ENCODE peak calls at places on chromosomes 1 and 21, in five cellular contexts. F is adrenal gland, O is cardiac muscle cell, T is neuronal stem cell, V is left ventricle myocardium inferior. I is an unnamed sample.

GRCh38 chr1:245169391-245169790 is 14.6 kb downstream of the KIF26B start:
- DNase-seq in F (no peak), T (no peak), O (no peak), V (no peak), I (no peak)

GRCh38 chr1:36570478-36571060 is 87.9 kb upstream of the CSF3R start:
- DNase-seq in O (no peak), F (no peak), V (no peak), T (no peak), I (no peak)

GRCh38 chr1:55192093-55192492 is 23.1 kb downstream of the USP24 start:
- DNase-seq in V (no peak), T (no peak), O (no peak), F (no peak), I (no peak)

GRCh38 chr1:245876586-245876985 is 630.5 kb downstream of the SMYD3 start:
- DNase-seq in F (no peak), V (no peak), O (no peak), T (no peak), I (no peak)

GRCh38 chr1:93042134-93042821 is 36.8 kb upstream of the MTF2 start:
- DNase-seq in V (no peak), T (no peak), O (no peak), F (no peak), I (no peak)

GRCh38 chr1:27366113-27366410 is 699 bp downstream of the MAP3K6 start:
- DNase-seq in V (peak), F (peak), O (peak), T (peak), I (peak)

GRCh38 chr1:88061106-88061829 is 622.8 kb upstream of the PKN2 start:
- DNase-seq in F (peak), T (peak), V (no peak), O (peak), I (no peak)

GRCh38 chr1:153790282-153790995 is 15.2 kb downstream of the SLC27A3 start:
- DNase-seq in T (no peak), V (peak), O (peak), F (peak), I (peak)

GRCh38 chr1:246709845-246710244 is 14.4 kb upstream of the SCCPDH start:
- DNase-seq in F (no peak), V (no peak), T (no peak), O (no peak), I (no peak)

GRCh38 chr1:241021286-241021685 is 335.7 kb downstream of the RGS7 start:
- DNase-seq in T (no peak), O (no peak), F (no peak), V (no peak), I (no peak)

GRCh38 chr1:2152914-2153313 is 41.7 kb downstream of the FAAP20 start:
- DNase-seq in F (no peak), T (no peak), O (no peak), V (no peak), I (peak)

GRCh38 chr1:180821970-180822369 is 90.7 kb upstream of the KIAA1614 start:
- DNase-seq in O (no peak), T (no peak), V (no peak), F (no peak), I (no peak)

GRCh38 chr1:165303415-165303814 is 53.1 kb downstream of the LMX1A start:
- DNase-seq in T (no peak), V (peak), O (no peak), F (no peak), I (no peak)

GRCh38 chr21:25350056-25350455 is 257.2 kb downstream of the MRPL39 start:
- DNase-seq in O (peak), V (no peak), F (peak), T (no peak), I (no peak)

GRCh38 chr21:42598159-42598735 is 55.2 kb upstream of the PDE9A start:
- DNase-seq in F (no peak), V (no peak), O (no peak), T (no peak), I (no peak)

GRCh38 chr1:27471476-27471875 is 18.5 kb downstream of the WASF2 start:
- DNase-seq in V (no peak), F (no peak), O (no peak), T (no peak), I (no peak)

GRCh38 chr21:19566975-19567374 is 1163.4 kb upstream of the TMPRSS15 start:
- DNase-seq in T (no peak), O (no peak), V (no peak), F (no peak), I (no peak)

GRCh38 chr1:115238336-115239147 is 99.5 kb downstream of the NGF start:
- DNase-seq in F (no peak), V (no peak), O (no peak), T (no peak), I (no peak)

GRCh38 chr1:210291786-210292275 is 36.9 kb upstream of the HHAT start:
- DNase-seq in F (no peak), V (no peak), O (peak), T (no peak), I (no peak)

GRCh38 chr1:186872356-186872755 is 43.6 kb downstream of the PLA2G4A start:
- DNase-seq in F (no peak), O (no peak), V (no peak), T (no peak), I (no peak)

GRCh38 chr1:172704446-172705176 is 45.7 kb downstream of the FASLG start:
- DNase-seq in O (no peak), V (no peak), T (no peak), F (no peak), I (no peak)

GRCh38 chr21:37550618-37551405 is 184.2 kb downstream of the DYRK1A start:
- DNase-seq in T (no peak), V (no peak), O (no peak), F (no peak), I (no peak)

GRCh38 chr1:24400065-24400464 is 13.5 kb downstream of the STPG1 start:
- DNase-seq in T (no peak), F (no peak), O (no peak), V (no peak), I (no peak)

GRCh38 chr1:157971723-157972122 is 21.7 kb upstream of the KIRREL1 start:
- DNase-seq in F (no peak), O (no peak), T (no peak), V (no peak), I (no peak)

GRCh38 chr1:59556802-59557548 is 257.8 kb upstream of the HOOK1 start:
- DNase-seq in T (no peak), F (no peak), O (no peak), V (no peak), I (no peak)

GRCh38 chr21:34728479-34728878 is 59.7 kb downstream of the CLIC6 start:
- DNase-seq in T (no peak), V (no peak), F (no peak), O (no peak), I (no peak)

GRCh38 chr1:201713093-201713810 is 115.7 kb upstream of the IPO9 start:
- DNase-seq in V (peak), T (no peak), O (peak), F (peak), I (peak)

GRCh38 chr1:177809844-177810243 is 160.0 kb downstream of the SEC16B start:
- DNase-seq in F (no peak), T (no peak), O (no peak), V (no peak), I (no peak)
- H3K27ac ChIP-seq in F (no peak), T (no peak), O (no peak), V (no peak), I (no peak)

GRCh38 chr21:38774152-38774551 is 31.6 kb upstream of the ETS2 start:
- DNase-seq in O (peak), F (no peak), T (no peak), V (no peak), I (no peak)

GRCh38 chr21:38774586-38775285 is 31.0 kb upstream of the ETS2 start:
- DNase-seq in O (no peak), T (no peak), F (no peak), V (no peak), I (no peak)

GRCh38 chr21:38775733-38776132 is 30.0 kb upstream of the ETS2 start:
- DNase-seq in V (no peak), F (no peak), O (no peak), T (no peak), I (no peak)

GRCh38 chr21:38771536-38771935 is 34.2 kb upstream of the ETS2 start:
- DNase-seq in O (no peak), F (no peak), V (no peak), T (no peak), I (no peak)

DNA sequence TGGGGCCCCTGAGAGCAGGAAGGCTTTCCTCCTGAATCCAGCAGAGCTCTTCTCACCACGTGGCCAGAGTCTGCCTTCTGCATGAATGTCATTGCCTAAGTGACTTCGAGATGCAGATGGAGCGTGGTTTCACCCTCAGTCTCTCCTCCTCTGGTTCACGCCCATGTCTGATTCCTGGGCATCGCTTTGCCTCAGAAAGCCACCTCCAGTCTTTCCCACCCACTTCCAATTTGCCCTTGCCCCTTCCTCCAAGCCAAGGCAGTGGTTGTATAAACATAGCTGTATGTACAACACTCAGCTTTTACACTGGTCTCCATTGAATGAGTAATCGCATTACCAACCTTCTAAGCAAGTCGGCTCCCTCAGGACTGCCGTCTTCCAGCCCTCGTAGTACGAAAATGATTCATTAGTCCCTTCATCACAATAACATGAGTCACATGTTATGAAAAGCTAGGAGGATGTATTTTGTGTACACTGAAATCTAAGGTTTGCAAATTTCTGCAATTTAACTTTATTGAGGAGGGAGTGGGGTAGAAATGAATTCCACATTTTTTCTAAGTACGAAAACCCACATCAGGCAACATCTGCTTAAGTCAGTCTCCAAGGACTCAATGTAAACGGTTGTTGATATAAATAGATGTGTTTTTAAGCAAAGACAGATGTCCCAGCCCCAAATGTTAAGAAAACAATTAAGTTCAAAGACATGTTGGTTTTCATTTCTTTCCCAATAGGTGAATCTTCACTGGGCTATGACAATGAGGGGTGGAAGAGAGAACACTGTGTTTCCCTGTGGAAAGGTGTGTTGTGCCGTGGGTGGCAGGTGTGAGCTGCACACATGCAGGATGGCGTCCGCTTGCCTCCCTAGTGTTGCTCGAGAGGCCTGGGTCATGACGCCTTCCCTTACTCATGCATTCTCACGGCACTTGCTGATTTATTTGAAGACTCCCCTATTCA is 32.3 kb upstream of the ETS2 start:
- DNase-seq in T (no peak), F (peak), O (peak), V (no peak), I (no peak)
- H3K27ac ChIP-seq in T (no peak), F (no peak), O (no peak), V (peak), I (no peak)

DNA sequence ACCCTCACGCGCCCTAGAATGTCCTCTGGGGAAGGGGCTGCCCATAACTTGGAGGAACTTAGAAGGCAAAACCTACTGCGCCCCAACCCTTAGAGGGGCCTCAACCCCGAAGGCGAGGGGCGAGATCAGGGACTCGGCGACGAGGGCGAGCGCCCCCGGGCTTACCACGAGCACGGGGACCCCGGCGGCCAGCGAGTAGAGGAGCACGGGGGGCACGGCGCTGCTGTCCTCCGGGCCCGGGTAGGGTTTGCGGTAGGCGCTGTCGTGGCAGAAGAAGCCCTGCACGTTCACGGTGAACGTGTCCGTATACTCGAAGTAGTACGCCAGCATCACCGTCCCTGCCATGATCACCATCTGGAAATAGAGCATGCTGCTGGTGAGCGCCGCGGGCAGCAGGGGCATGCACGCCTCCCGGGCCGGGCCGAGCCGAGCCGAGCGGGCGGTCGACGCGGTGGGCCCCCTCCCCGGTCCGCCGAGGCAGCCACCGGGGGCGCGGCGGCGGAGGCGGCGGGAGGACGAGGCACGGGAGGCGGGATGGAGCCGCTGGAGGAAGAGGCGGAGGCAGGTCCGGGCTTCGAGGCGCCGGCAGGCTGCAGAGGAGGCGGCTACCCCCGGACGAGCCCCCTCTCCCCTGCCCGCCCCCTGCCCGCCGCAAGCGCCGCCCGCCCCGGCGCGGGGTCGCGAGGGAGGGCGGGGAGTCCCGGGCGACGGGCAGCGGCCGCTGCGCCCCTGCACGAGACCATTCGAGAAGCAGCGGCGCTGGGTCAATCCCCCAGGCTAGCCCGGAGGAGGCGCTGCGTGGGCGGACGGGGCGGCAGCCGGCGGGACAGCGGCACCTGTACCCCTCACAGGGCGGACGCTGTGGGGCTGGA is at the start of gene PLPPR5:
- DNase-seq in V (no peak), O (peak), F (peak), T (peak), I (peak)
- H3K27ac ChIP-seq in V (no peak), O (no peak), F (no peak), T (no peak), I (peak)

DNA sequence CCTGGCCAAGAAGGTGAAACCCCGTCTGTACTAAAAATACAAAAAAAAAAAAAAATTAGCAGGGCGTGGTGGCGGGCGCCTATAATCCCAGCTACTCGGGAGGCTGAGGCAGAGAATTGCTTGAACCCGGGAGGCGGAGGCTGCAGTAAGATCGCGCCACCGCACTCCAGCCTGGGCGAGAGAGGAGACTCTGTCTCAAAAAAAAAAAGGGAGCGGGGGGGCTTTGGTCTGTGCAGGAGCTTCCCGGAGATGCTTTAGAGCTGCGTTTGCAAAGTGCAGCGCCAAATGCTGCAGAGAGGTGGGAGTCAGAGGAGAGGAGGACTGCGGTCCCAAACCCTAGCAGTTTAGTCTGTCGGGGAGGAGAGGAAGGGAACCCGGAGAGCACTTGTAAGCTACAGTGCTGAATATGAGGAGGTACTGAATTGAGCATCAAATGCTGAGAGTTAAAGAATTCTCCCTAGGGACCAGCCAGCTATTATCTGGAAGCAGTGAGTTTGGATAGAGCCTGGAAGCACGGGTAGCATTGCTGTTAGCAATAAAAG is 569 bp downstream of the FALEC start:
- DNase-seq in F (no peak), O (peak), V (no peak), T (no peak), I (peak)
- H3K27ac ChIP-seq in F (peak), O (no peak), V (peak), T (no peak), I (peak)

GRCh38 chr1:117636637-117637425 is 31.0 kb downstream of the TENT5C start:
- DNase-seq in F (no peak), V (no peak), T (no peak), O (no peak), I (no peak)
- H3K27ac ChIP-seq in F (no peak), V (no peak), T (no peak), O (no peak), I (no peak)

DNA sequence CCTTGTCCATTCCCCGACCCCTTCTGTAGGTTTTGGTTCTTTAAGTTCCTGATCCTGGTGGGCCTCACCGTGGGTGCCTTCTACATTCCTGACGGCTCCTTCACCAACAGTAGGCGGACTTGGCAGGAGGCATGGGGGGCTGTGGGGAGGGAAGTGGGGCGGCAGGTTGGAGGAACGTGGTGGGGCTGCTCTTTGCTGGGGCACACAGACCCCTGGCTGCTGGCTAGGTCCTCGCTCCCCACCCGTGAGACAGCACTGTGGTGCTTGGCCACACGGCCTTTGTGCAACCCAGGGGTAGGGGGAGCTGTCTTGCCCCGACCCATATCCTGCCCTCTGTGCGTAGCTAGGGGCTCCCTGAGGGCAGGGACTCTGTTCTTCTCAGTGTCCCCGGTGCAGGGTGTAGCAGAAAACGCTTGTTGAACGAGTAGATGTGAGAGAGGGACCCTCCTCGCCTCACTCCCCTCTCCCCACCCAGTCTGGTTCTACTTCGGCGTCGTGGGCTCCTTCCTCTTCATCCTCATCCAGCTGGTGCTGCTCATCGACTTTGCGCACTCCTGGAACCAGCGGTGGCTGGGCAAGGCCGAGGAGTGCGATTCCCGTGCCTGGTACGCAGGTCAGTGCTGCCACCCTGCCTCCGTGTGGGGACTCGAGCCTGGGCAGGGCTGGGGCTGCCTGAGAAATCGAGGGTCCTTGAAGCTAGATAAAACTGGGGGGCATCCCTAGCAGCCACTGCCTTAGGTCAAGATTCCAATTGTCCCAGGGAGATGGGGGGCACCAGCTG is 12.5 kb downstream of the SERINC2 start:
- DNase-seq in O (no peak), V (no peak), T (no peak), F (no peak), I (no peak)
- H3K27ac ChIP-seq in O (no peak), V (no peak), T (no peak), F (no peak), I (no peak)

I was measured in caudate nucleus.